ENCODE peak calls at places on chromosome 1, in ten cellular contexts. Y is tibial nerve; I is psoas muscle; Q is body of pancreas; U is iPS DF 6.9; R is HCT116; J is CD4-positive, CD25-positive, alpha-beta regulatory T cell; A is heart left ventricle; Z is right cardiac atrium; K is pancreas. L is an unnamed sample. For H3K4me1, the result is how much of the 10 kb centered on the place peaks cover.

GRCh38 chr1:76239470-76239918 is 164.9 kb downstream of the ST6GALNAC3 start:
- DNase-seq in Y (no peak), I (no peak), Q (no peak), U (no peak), R (no peak), J (no peak), A (no peak), Z (no peak), K (no peak), L (no peak)

GRCh38 chr1:23200885-23201284 is 16.4 kb downstream of the HTR1D start:
- DNase-seq in Y (no peak), I (no peak), Q (no peak), U (no peak), R (no peak), J (no peak), A (no peak), Z (no peak), K (no peak), L (no peak)

GRCh38 chr1:192609110-192610079 is 26.6 kb upstream of the RGS13 start:
- DNase-seq in Y (peak), I (peak), Q (peak), U (no peak), R (no peak), J (peak), A (peak), Z (peak), K (no peak), L (peak)

GRCh38 chr1:153359241-153359640 is 1.6 kb downstream of the S100A9 start:
- DNase-seq in Y (no peak), I (no peak), Q (no peak), U (no peak), R (no peak), J (no peak), A (no peak), Z (no peak), K (no peak), L (no peak)

GRCh38 chr1:226349801-226350503 is 41.0 kb upstream of the LIN9 start:
- DNase-seq in Y (no peak), I (no peak), Q (no peak), U (no peak), R (no peak), J (no peak), A (no peak), Z (no peak), K (no peak), L (no peak)

GRCh38 chr1:156797212-156797871 is 19.3 kb downstream of the SH2D2A start:
- DNase-seq in Y (peak), I (no peak), Q (peak), U (peak), R (peak), J (peak), A (no peak), Z (no peak), K (no peak), L (peak)

GRCh38 chr1:234613128-234613875 is 3.3 kb upstream of the IRF2BP2 start:
- DNase-seq in Y (no peak), I (no peak), Q (peak), U (no peak), R (no peak), J (peak), A (no peak), Z (peak), K (no peak), L (no peak)

GRCh38 chr1:55698136-55698535 is 483.0 kb upstream of the USP24 start:
- DNase-seq in Y (no peak), I (no peak), Q (no peak), U (no peak), R (no peak), J (no peak), A (no peak), Z (no peak), K (no peak), L (no peak)

GRCh38 chr1:97743129-97743528 is 177.7 kb downstream of the DPYD start:
- DNase-seq in Y (no peak), I (no peak), Q (no peak), U (no peak), R (no peak), J (no peak), A (no peak), Z (no peak), K (no peak), L (no peak)

GRCh38 chr1:1594602-1594981 is 5.3 kb downstream of the FNDC10 start:
- DNase-seq in Y (no peak), I (no peak), Q (no peak), U (no peak), R (no peak), J (no peak), A (no peak), Z (no peak), K (no peak), L (no peak)

GRCh38 chr1:153670257-153670858 is 435 bp downstream of the ILF2 start:
- DNase-seq in Y (no peak), I (no peak), Q (no peak), U (no peak), R (no peak), J (no peak), A (no peak), Z (no peak), K (no peak), L (no peak)

GRCh38 chr1:44013949-44014348 is 17.3 kb downstream of the SLC6A9 start:
- DNase-seq in Y (no peak), I (no peak), Q (no peak), U (no peak), R (no peak), J (no peak), A (no peak), Z (peak), K (no peak), L (no peak)

GRCh38 chr1:45545553-45546310 is 4.9 kb upstream of the AKR1A1 start:
- DNase-seq in Y (no peak), I (no peak), Q (no peak), U (no peak), R (no peak), J (no peak), A (no peak), Z (no peak), K (no peak), L (no peak)

GRCh38 chr1:1075148-1075935 is 1.2 kb upstream of the RNF223 start:
- DNase-seq in Y (no peak), I (peak), Q (no peak), U (no peak), R (no peak), J (no peak), A (peak), Z (peak), K (peak), L (no peak)

GRCh38 chr1:110053557-110054428 is 16.7 kb downstream of the ALX3 start:
- DNase-seq in Y (peak), I (peak), Q (peak), U (no peak), R (no peak), J (peak), A (peak), Z (peak), K (peak), L (peak)

GRCh38 chr1:175150596-175151319 is 41.8 kb downstream of the KIAA0040 start:
- DNase-seq in Y (no peak), I (no peak), Q (no peak), U (no peak), R (no peak), J (no peak), A (no peak), Z (no peak), K (no peak), L (no peak)

GRCh38 chr1:44406761-44407429 is 1.8 kb downstream of the RNF220 start:
- DNase-seq in Y (no peak), I (peak), Q (no peak), U (no peak), R (no peak), J (peak), A (no peak), Z (peak), K (peak), L (no peak)

GRCh38 chr1:151837841-151838490 is 1.7 kb downstream of the C2CD4D start:
- DNase-seq in Y (no peak), I (peak), Q (no peak), U (no peak), R (no peak), J (peak), A (peak), Z (peak), K (no peak), L (no peak)

GRCh38 chr1:119005870-119006405 is 17.8 kb upstream of the TBX15 start:
- DNase-seq in Y (no peak), I (no peak), Q (no peak), U (no peak), R (no peak), J (no peak), A (no peak), Z (no peak), K (no peak), L (no peak)

GRCh38 chr1:186842547-186842946 is 13.8 kb downstream of the PLA2G4A start:
- DNase-seq in Y (no peak), I (no peak), Q (no peak), U (no peak), R (no peak), J (no peak), A (no peak), Z (peak), K (no peak), L (no peak)

GRCh38 chr1:97145321-97145956 is 423.9 kb downstream of the PTBP2 start:
- DNase-seq in Y (no peak), I (no peak), Q (no peak), U (no peak), R (no peak), J (no peak), A (no peak), Z (no peak), K (no peak), L (peak)

GRCh38 chr1:157001304-157001703 is 44.2 kb downstream of the ARHGEF11 start:
- DNase-seq in Y (no peak), I (no peak), Q (no peak), U (no peak), R (no peak), J (no peak), A (no peak), Z (no peak), K (no peak), L (no peak)

GRCh38 chr1:1349256-1350012 is at the start of gene DVL1:
- DNase-seq in Y (peak), I (peak), Q (peak), U (no peak), R (no peak), J (peak), A (peak), Z (peak), K (peak), L (peak)

GRCh38 chr1:29650041-29650400 is 413.7 kb downstream of the PTPRU start:
- DNase-seq in Y (no peak), I (no peak), Q (no peak), U (no peak), R (no peak), J (no peak), A (no peak), Z (no peak), K (no peak), L (no peak)

GRCh38 chr1:36034692-36035091 is 49.2 kb upstream of the TEKT2 start:
- DNase-seq in Y (no peak), I (no peak), Q (no peak), U (no peak), R (no peak), J (peak), A (no peak), Z (no peak), K (no peak), L (no peak)

GRCh38 chr1:110524311-110525249 is 5.6 kb upstream of the KCNA10 start:
- DNase-seq in Y (no peak), I (no peak), Q (peak), U (peak), R (peak), J (peak), A (no peak), Z (no peak), K (no peak), L (no peak)

GRCh38 chr1:1876335-1876935 is 14.5 kb downstream of the GNB1 start:
- DNase-seq in Y (no peak), I (no peak), Q (no peak), U (no peak), R (no peak), J (no peak), A (no peak), Z (no peak), K (no peak), L (no peak)

GRCh38 chr1:116323419-116323987 is 49.5 kb upstream of the ATP1A1 start:
- DNase-seq in Y (no peak), I (no peak), Q (no peak), U (no peak), R (no peak), J (no peak), A (no peak), Z (no peak), K (no peak), L (no peak)

GRCh38 chr1:22930235-22930912 is 42.3 kb downstream of the LACTBL1 start:
- DNase-seq in Y (peak), I (peak), Q (peak), U (peak), R (peak), J (peak), A (peak), Z (peak), K (peak), L (no peak)

GRCh38 chr1:61101461-61102440 is 19.4 kb downstream of the NFIA start:
- DNase-seq in Y (no peak), I (no peak), Q (no peak), U (no peak), R (no peak), J (no peak), A (no peak), Z (no peak), K (no peak), L (no peak)

GRCh38 chr1:160315359-160315758 is 27.7 kb downstream of the COPA start:
- DNase-seq in Y (no peak), I (no peak), Q (no peak), U (no peak), R (no peak), J (no peak), A (no peak), Z (no peak), K (no peak), L (no peak)
- H3K4me1 ChIP-seq in Y (under half), I (under half), Q (under half), U (under half), R (under half), J (under half), A (under half), Z (under half), K (under half), L (under half)

DNA sequence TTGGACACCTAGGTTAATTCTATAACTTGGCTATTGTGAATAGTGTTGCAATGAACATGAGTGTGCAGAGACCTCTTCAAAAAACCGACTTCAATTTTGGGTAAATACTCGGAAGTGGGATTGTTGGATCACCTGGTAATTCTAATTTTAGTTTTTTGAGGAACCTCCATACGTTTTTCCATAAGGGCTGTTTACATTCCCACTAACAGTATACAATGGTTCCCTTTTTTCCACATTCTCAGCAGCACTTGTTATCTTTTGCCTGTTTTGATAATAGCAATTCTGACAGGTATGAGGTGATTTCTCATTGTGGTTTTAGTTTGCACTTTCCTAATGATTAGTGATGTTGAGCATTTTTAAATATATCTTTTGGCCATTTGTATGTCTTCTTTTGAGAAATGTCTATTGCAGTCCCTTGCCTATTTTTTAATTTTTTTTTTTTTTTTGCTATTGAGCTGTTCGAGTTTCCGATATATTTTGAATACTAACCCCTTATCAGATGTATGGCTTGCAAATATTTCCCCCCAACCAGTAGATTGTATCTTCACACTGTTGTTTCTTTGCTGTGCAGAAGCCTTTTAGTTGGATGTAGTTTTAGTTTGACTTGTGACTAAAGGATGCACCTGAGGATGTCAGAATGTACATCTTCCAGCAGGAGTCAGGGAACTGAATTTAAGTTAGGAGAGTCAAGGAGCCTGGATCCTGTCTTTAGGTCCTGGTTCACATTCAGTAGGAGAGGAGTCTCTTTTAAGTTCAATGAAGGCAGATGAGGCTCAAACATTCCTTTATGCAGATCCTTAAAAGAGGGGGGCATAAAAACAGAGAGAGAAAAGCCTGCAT is 120.0 kb downstream of the S1PR1 start:
- DNase-seq in Y (no peak), I (no peak), Q (no peak), U (no peak), R (no peak), J (no peak), A (no peak), Z (no peak), K (no peak), L (no peak)
- H3K4me1 ChIP-seq in Y (under half), I (under half), Q (under half), U (under half), R (under half), J (under half), A (under half), Z (under half), K (under half), L (under half)

GRCh38 chr1:86705633-86705985 is 1.2 kb downstream of the SH3GLB1 start:
- DNase-seq in Y (no peak), I (no peak), Q (peak), U (no peak), R (no peak), J (peak), A (no peak), Z (no peak), K (no peak), L (peak)
- H3K4me1 ChIP-seq in Y (under half), I (under half), Q (under half), U (under half), R (under half), J (under half), A (half or more), Z (under half), K (under half), L (under half)

GRCh38 chr1:13759072-13759471 is 59.1 kb downstream of the PRDM2 start:
- DNase-seq in Y (no peak), I (no peak), Q (peak), U (no peak), R (peak), J (no peak), A (no peak), Z (no peak), K (no peak), L (peak)
- H3K4me1 ChIP-seq in Y (under half), I (half or more), Q (half or more), U (under half), R (under half), J (half or more), A (half or more), Z (under half), K (half or more), L (under half)

GRCh38 chr1:223739366-223740057 is 27.2 kb downstream of the CAPN2 start:
- DNase-seq in Y (no peak), I (no peak), Q (peak), U (no peak), R (no peak), J (no peak), A (no peak), Z (no peak), K (no peak), L (peak)

GRCh38 chr1:223733898-223734852 is 21.8 kb downstream of the CAPN2 start:
- DNase-seq in Y (no peak), I (no peak), Q (no peak), U (no peak), R (no peak), J (no peak), A (no peak), Z (no peak), K (no peak), L (no peak)

GRCh38 chr1:223732993-223733798 is 20.9 kb downstream of the CAPN2 start:
- DNase-seq in Y (no peak), I (no peak), Q (peak), U (no peak), R (no peak), J (no peak), A (peak), Z (no peak), K (no peak), L (no peak)

GRCh38 chr1:223738465-223739365 is 26.4 kb downstream of the CAPN2 start:
- DNase-seq in Y (no peak), I (no peak), Q (peak), U (no peak), R (no peak), J (no peak), A (no peak), Z (no peak), K (peak), L (peak)

GRCh38 chr1:223737342-223737741 is 25.0 kb downstream of the CAPN2 start:
- DNase-seq in Y (no peak), I (no peak), Q (no peak), U (no peak), R (no peak), J (no peak), A (no peak), Z (no peak), K (no peak), L (no peak)
- H3K4me1 ChIP-seq in Y (under half), I (under half), Q (half or more), U (under half), R (under half), J (under half), A (half or more), Z (under half), K (under half), L (under half)

DNA sequence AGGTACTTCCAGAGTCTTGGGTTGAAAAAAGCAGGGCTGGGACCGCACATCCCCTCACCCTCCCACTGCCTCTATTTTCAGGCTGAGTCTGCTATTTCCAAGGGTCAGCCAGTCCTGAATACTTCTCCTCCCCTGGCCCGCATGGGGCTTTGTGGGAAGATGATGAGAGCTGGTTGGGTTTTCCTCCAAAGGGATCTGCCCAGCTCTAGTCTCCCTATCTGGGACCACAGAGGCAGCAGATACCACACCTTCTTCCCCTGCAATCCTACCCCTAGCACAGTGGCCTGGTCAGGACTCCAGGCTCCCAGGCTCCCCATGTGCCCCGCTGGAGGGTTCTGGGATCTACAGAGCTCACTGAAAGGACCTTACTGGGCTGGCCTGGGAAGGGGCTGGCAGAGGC is 13.2 kb downstream of the CACNA1S start:
- DNase-seq in Y (no peak), I (peak), Q (no peak), U (no peak), R (no peak), J (no peak), A (no peak), Z (no peak), K (no peak), L (no peak)
- H3K4me1 ChIP-seq in Y (under half), I (half or more), Q (under half), U (under half), R (under half), J (under half), A (under half), Z (under half), K (under half), L (under half)

GRCh38 chr1:159937014-159937750 is 8.2 kb downstream of the IGSF9 start:
- DNase-seq in Y (no peak), I (no peak), Q (no peak), U (no peak), R (no peak), J (peak), A (no peak), Z (no peak), K (no peak), L (no peak)

GRCh38 chr1:159938905-159939587 is 6.4 kb downstream of the IGSF9 start:
- DNase-seq in Y (no peak), I (no peak), Q (no peak), U (no peak), R (no peak), J (no peak), A (no peak), Z (no peak), K (no peak), L (no peak)

GRCh38 chr1:159939603-159940002 is 5.8 kb downstream of the IGSF9 start:
- DNase-seq in Y (no peak), I (no peak), Q (no peak), U (no peak), R (no peak), J (no peak), A (no peak), Z (no peak), K (no peak), L (no peak)

GRCh38 chr1:159940006-159940620 is 5.3 kb downstream of the IGSF9 start:
- DNase-seq in Y (no peak), I (no peak), Q (no peak), U (no peak), R (no peak), J (no peak), A (no peak), Z (no peak), K (no peak), L (no peak)

GRCh38 chr1:159938221-159938852 is 7.1 kb downstream of the IGSF9 start:
- DNase-seq in Y (no peak), I (no peak), Q (no peak), U (no peak), R (no peak), J (no peak), A (no peak), Z (no peak), K (no peak), L (no peak)
- H3K4me1 ChIP-seq in Y (under half), I (under half), Q (under half), U (under half), R (under half), J (under half), A (under half), Z (under half), K (under half), L (under half)

GRCh38 chr1:16153110-16153998 is 2.5 kb downstream of the EPHA2 start:
- DNase-seq in Y (no peak), I (no peak), Q (no peak), U (no peak), R (no peak), J (no peak), A (no peak), Z (peak), K (no peak), L (no peak)
- H3K4me1 ChIP-seq in Y (under half), I (under half), Q (half or more), U (under half), R (half or more), J (under half), A (half or more), Z (under half), K (under half), L (under half)